ENCODE peak calls at places on chromosomes 7 and 10, in six cellular contexts. F is IMR-90, Z is SK-N-SH, M is GM12878, X is A549, W is HepG2. A is an unnamed sample.

GRCh38 chr7:69608878-69609277 is 10.6 kb downstream of the AUTS2 start:
- DNase-seq in X (no peak), Z (no peak), F (no peak), W (no peak), M (no peak), A (no peak)

GRCh38 chr7:39504963-39505362 is 61.2 kb upstream of the YAE1 start:
- DNase-seq in X (no peak), Z (no peak), F (peak; percentile 40), M (no peak), W (no peak), A (no peak)

GRCh38 chr7:66930341-66930740 is 9.3 kb downstream of the TMEM248 start:
- DNase-seq in W (no peak), F (peak; percentile 40), Z (peak; percentile 44), M (no peak), X (no peak), A (peak; percentile 80)

GRCh38 chr10:108970016-108970415 is 953.3 kb downstream of the XPNPEP1 start:
- DNase-seq in M (no peak), W (no peak), Z (no peak), F (peak; percentile 8), X (no peak), A (peak; percentile 4)

GRCh38 chr7:94295805-94296204 is 98.9 kb upstream of the COL1A2 start:
- DNase-seq in X (peak; percentile 18), M (no peak), Z (peak; percentile 39), W (peak; percentile 7), F (peak; percentile 85), A (no peak)

GRCh38 chr7:101865031-101865824 is 47.8 kb downstream of the CUX1 start:
- DNase-seq in X (no peak), F (no peak), M (no peak), W (peak; percentile 52), Z (no peak), A (no peak)

GRCh38 chr7:92633211-92633906 is 43.2 kb upstream of the FAM133B start:
- DNase-seq in Z (no peak), X (peak; percentile 30), M (no peak), F (peak; percentile 94), W (peak; percentile 87), A (peak; percentile 76)

GRCh38 chr7:120218702-120219101 is 54.3 kb upstream of the KCND2 start:
- DNase-seq in W (no peak), F (peak; percentile 22), M (no peak), Z (no peak), X (no peak), A (no peak)

GRCh38 chr10:48455392-48456151 is 149.1 kb downstream of the MAPK8 start:
- DNase-seq in M (no peak), F (no peak), X (no peak), W (no peak), Z (no peak), A (no peak)

GRCh38 chr7:79412915-79413314 is 40.6 kb downstream of the MAGI2 start:
- DNase-seq in F (no peak), Z (no peak), W (no peak), M (no peak), X (no peak), A (no peak)

GRCh38 chr10:114121031-114121430 is 53.0 kb downstream of the CCDC186 start:
- DNase-seq in W (no peak), M (no peak), X (no peak), Z (no peak), F (no peak), A (no peak)

GRCh38 chr10:119423510-119423874 is 119.0 kb downstream of the RGS10 start:
- DNase-seq in M (no peak), F (no peak), Z (no peak), W (no peak), X (no peak), A (no peak)

GRCh38 chr7:94190599-94191061 is 186.5 kb upstream of the BET1 start:
- DNase-seq in Z (no peak), X (no peak), F (peak; percentile 98), W (no peak), M (no peak), A (no peak)

GRCh38 chr10:112265745-112266144 is 17.5 kb upstream of the TECTB start:
- DNase-seq in Z (peak; percentile 49), W (peak; percentile 85), X (no peak), F (peak; percentile 5), M (no peak), A (no peak)

GRCh38 chr10:124379609-124380193 is 39.0 kb downstream of the OAT start:
- DNase-seq in F (no peak), M (no peak), W (no peak), Z (peak; percentile 5), X (no peak), A (no peak)

GRCh38 chr10:111275091-111275490 is 198.3 kb downstream of the ADRA2A start:
- DNase-seq in Z (no peak), X (no peak), F (no peak), M (no peak), W (no peak), A (no peak)

GRCh38 chr10:95221124-95221523 is 27.1 kb downstream of the ACSM6 start:
- DNase-seq in M (no peak), X (no peak), F (peak; percentile 44), Z (no peak), W (peak; percentile 48), A (no peak)

GRCh38 chr7:50307368-50308012 is 3.0 kb downstream of the IKZF1 start:
- DNase-seq in Z (no peak), W (no peak), F (no peak), M (no peak), X (no peak), A (peak; percentile 83)

GRCh38 chr7:46230298-46231295 is 309.5 kb upstream of the IGFBP3 start:
- DNase-seq in W (no peak), F (no peak), Z (no peak), M (no peak), X (no peak), A (no peak)

GRCh38 chr7:137908106-137908505 is 61.3 kb upstream of the DGKI start:
- DNase-seq in X (no peak), W (no peak), F (no peak), M (no peak), Z (no peak), A (no peak)

GRCh38 chr10:15385552-15386455 is 14.7 kb upstream of the FAM171A1 start:
- DNase-seq in Z (no peak), M (no peak), X (no peak), F (no peak), W (no peak), A (no peak)

GRCh38 chr7:112086496-112087254 is 119.5 kb downstream of the DOCK4 start:
- DNase-seq in X (no peak), W (peak; percentile 92), Z (no peak), M (no peak), F (no peak), A (no peak)

GRCh38 chr7:67788689-67789088 is 792.1 kb downstream of the TYW1 start:
- DNase-seq in X (no peak), F (no peak), M (no peak), W (no peak), Z (peak; percentile 77), A (peak; percentile 27)

GRCh38 chr7:94510582-94511456 is 1.2 kb downstream of the CASD1 start:
- DNase-seq in F (peak; percentile 2), Z (peak; percentile 27), W (peak; percentile 31), X (peak; percentile 57), M (no peak), A (no peak)

GRCh38 chr10:30792025-30792424 is 162.5 kb upstream of the LYZL2 start:
- DNase-seq in Z (no peak), M (no peak), X (no peak), F (no peak), W (no peak), A (no peak)

GRCh38 chr10:60488111-60488669 is 98.5 kb upstream of the ANK3 start:
- DNase-seq in W (no peak), X (no peak), Z (no peak), M (no peak), F (no peak), A (no peak)

GRCh38 chr10:43409385-43410109 is 561 bp upstream of the HNRNPF start:
- DNase-seq in W (no peak), F (no peak), M (no peak), Z (peak; percentile 46), X (no peak), A (no peak)
- TF ChIP-seq SMC3 in W (no peak), F (no peak), M (no peak), Z (no peak), X (no peak), A (no peak)

GRCh38 chr7:158027646-158028045 is 560.0 kb downstream of the PTPRN2 start:
- DNase-seq in F (no peak), M (no peak), W (no peak), Z (no peak), X (no peak), A (no peak)
- TF ChIP-seq SMC3 in F (no peak), M (no peak), W (no peak), Z (no peak), X (no peak), A (no peak)

DNA sequence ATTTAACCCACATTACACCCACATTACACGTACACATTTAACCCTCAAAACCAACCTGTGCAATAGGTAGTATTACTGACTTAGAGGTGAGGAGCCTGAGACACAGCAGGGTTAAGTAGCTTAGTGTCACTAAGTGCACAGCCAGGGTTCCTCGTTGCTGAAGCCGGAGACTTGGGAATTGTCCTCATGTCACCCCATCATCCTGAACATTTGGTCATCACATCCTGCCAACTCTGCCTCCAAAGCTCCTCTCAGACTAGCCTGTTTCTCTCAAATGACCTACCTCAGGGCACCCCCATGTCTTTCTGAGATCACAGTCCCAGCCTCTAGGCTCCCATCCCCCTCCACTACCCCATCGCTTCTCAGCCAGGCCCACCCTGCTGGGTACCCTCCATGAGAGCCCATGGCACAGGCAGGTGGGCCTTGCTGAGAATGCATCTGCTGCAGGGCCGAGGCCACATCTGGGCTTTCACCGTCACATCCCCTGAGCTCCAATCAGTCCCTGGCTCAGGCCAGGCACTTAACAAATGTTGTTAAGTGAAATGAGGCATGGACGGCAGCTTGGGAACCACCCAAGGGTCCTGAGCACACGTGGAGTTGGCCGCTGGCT is 21.1 kb upstream of the PCBD1 start:
- DNase-seq in X (no peak), F (no peak), Z (peak; percentile 8), M (no peak), W (no peak), A (no peak)
- TF ChIP-seq SMC3 in X (no peak), F (no peak), Z (no peak), M (no peak), W (no peak), A (no peak)

GRCh38 chr10:91930939-91931338 is 7.4 kb downstream of the BTAF1 start:
- DNase-seq in F (peak; percentile 40), W (no peak), Z (no peak), X (no peak), M (no peak), A (no peak)
- TF ChIP-seq SMC3 in F (no peak), W (no peak), Z (no peak), X (no peak), M (no peak), A (no peak)

GRCh38 chr7:87231715-87232114 is 12.2 kb upstream of the TMEM243 start:
- DNase-seq in X (no peak), F (no peak), W (no peak), Z (no peak), M (no peak), A (no peak)
- TF ChIP-seq SMC3 in X (no peak), F (no peak), W (no peak), Z (no peak), M (no peak), A (no peak)

GRCh38 chr7:11176922-11177445 is 203.3 kb downstream of the PHF14 start:
- DNase-seq in X (no peak), M (no peak), F (no peak), Z (peak; percentile 41), W (no peak), A (no peak)

GRCh38 chr7:11182736-11183135 is 209.1 kb downstream of the PHF14 start:
- DNase-seq in M (no peak), Z (no peak), X (no peak), F (peak; percentile 36), W (no peak), A (no peak)

GRCh38 chr7:11181590-11181989 is 207.9 kb downstream of the PHF14 start:
- DNase-seq in F (no peak), M (no peak), X (no peak), Z (no peak), W (no peak), A (peak; percentile 44)

GRCh38 chr7:11177793-11178192 is 204.1 kb downstream of the PHF14 start:
- DNase-seq in W (no peak), F (peak; percentile 48), M (no peak), X (no peak), Z (no peak), A (no peak)
- TF ChIP-seq SMC3 in W (no peak), F (no peak), M (no peak), X (no peak), Z (no peak), A (no peak)

A was measured in K562.